ENCODE peak calls at places on chromosome 22, in eight cellular contexts. T is G401, A is GM12865, R is fibroblast of the aortic adventitia, W is GDM1, L is neuronal stem cell, J is lower lobe of right lung, K is HEK293T. H is an unnamed sample.

GRCh38 chr22:30495041-30495784 is 10.3 kb downstream of the SEC14L4 start:
- DNase-seq in A (no peak), L (no peak), J (peak), W (no peak), T (no peak), K (no peak), R (no peak), H (no peak)

GRCh38 chr22:46049726-46050450 is 72.9 kb upstream of the WNT7B start:
- DNase-seq in K (no peak), T (no peak), J (peak), R (no peak), L (no peak), W (no peak), A (no peak), H (no peak)

GRCh38 chr22:50269573-50270301 is 443 bp downstream of the MAPK11 start:
- DNase-seq in L (no peak), K (no peak), T (no peak), J (no peak), W (peak), A (peak), R (peak), H (peak)

GRCh38 chr22:45866398-45867117 is 110.4 kb downstream of the WNT7B start:
- DNase-seq in J (peak), W (no peak), R (no peak), T (no peak), K (no peak), L (no peak), A (no peak), H (no peak)

GRCh38 chr22:17009640-17010291 is 1.7 kb upstream of the GAB4 start:
- DNase-seq in A (no peak), W (no peak), R (no peak), L (no peak), K (no peak), J (no peak), T (no peak), H (no peak)

GRCh38 chr22:38423512-38424503 is 31.2 kb downstream of the KCNJ4 start:
- DNase-seq in J (no peak), K (no peak), A (no peak), L (no peak), R (no peak), W (no peak), T (no peak), H (no peak)

GRCh38 chr22:22770280-22770871 is 117.2 kb upstream of the IGLL5 start:
- DNase-seq in J (no peak), A (peak), T (peak), R (peak), W (no peak), K (peak), L (peak), H (peak)

GRCh38 chr22:48393041-48393370 is 1434.7 kb downstream of the BRD1 start:
- DNase-seq in A (no peak), J (no peak), R (no peak), T (peak), L (no peak), W (no peak), K (no peak), H (no peak)

GRCh38 chr22:21044931-21045584 is 688 bp upstream of the LRRC74B start:
- DNase-seq in L (no peak), J (peak), A (no peak), K (no peak), R (peak), T (no peak), W (peak), H (no peak)

GRCh38 chr22:50641696-50642607 is 14.0 kb upstream of the ARSA start:
- DNase-seq in A (peak), K (no peak), R (no peak), L (peak), T (peak), W (no peak), J (peak), H (peak)

GRCh38 chr22:37751449-37752188 is 54.8 kb downstream of the TRIOBP start:
- DNase-seq in A (no peak), K (no peak), R (peak), T (no peak), W (no peak), J (no peak), L (no peak), H (no peak)

GRCh38 chr22:19937616-19938473 is 3.7 kb upstream of the COMT start:
- DNase-seq in K (no peak), J (peak), T (no peak), R (peak), A (no peak), L (no peak), W (no peak), H (no peak)

GRCh38 chr22:50253046-50253580 is 2.0 kb upstream of the HDAC10 start:
- DNase-seq in W (no peak), T (no peak), R (no peak), A (no peak), K (no peak), L (no peak), J (no peak), H (no peak)

GRCh38 chr22:22235564-22235963 is 9.0 kb upstream of the VPREB1 start:
- DNase-seq in J (no peak), R (peak), W (no peak), L (no peak), A (peak), K (peak), T (peak), H (no peak)

GRCh38 chr22:24093855-24094254 is 82.8 kb downstream of the CABIN1 start:
- DNase-seq in R (no peak), L (no peak), J (no peak), K (no peak), T (no peak), W (no peak), A (no peak), H (no peak)

GRCh38 chr22:48104102-48104738 is 1341.8 kb downstream of the TBC1D22A start:
- DNase-seq in L (no peak), R (no peak), A (no peak), J (no peak), W (no peak), T (peak), K (no peak), H (peak)

GRCh38 chr22:19176732-19177131 is 1.8 kb downstream of the SLC25A1 start:
- DNase-seq in L (no peak), T (peak), J (no peak), K (no peak), R (no peak), A (no peak), W (no peak), H (no peak)

GRCh38 chr22:49880281-49880680 is 26.6 kb downstream of the ZBED4 start:
- DNase-seq in W (no peak), L (no peak), K (no peak), T (no peak), J (no peak), R (no peak), A (peak), H (no peak)

GRCh38 chr22:20089977-20090729 is 10.1 kb downstream of the DGCR8 start:
- DNase-seq in A (no peak), K (no peak), T (no peak), J (peak), R (no peak), L (no peak), W (no peak), H (no peak)

GRCh38 chr22:46145896-46146295 is 4.4 kb upstream of the PPARA start:
- DNase-seq in W (no peak), A (no peak), K (no peak), R (no peak), L (no peak), J (no peak), T (no peak), H (no peak)

GRCh38 chr22:43975041-43975440 is 19.8 kb downstream of the SAMM50 start:
- DNase-seq in A (no peak), K (no peak), R (no peak), T (no peak), L (no peak), W (no peak), J (no peak), H (no peak)

GRCh38 chr22:47879346-47879745 is 1116.9 kb downstream of the TBC1D22A start:
- DNase-seq in K (no peak), A (no peak), W (no peak), J (no peak), R (no peak), L (no peak), T (no peak), H (no peak)

GRCh38 chr22:36435516-36436415 is 45.7 kb downstream of the TXN2 start:
- DNase-seq in A (peak), L (no peak), T (no peak), J (peak), W (no peak), R (no peak), K (no peak), H (no peak)

GRCh38 chr22:30252411-30253204 is 6.0 kb upstream of the LIF start:
- DNase-seq in R (no peak), W (no peak), A (no peak), J (no peak), T (no peak), L (no peak), K (no peak), H (no peak)

H was measured in ecto neural progenitor cell.